ENCODE peak calls at places on chromosome 2, in four cellular contexts. D is mucosa of descending colon, L is cardiac muscle cell, J is kidney epithelial cell. C is an unnamed sample.

GRCh38 chr2:120520929-120521912 is 175.3 kb downstream of the INHBB start:
- DNase-seq in D (peak), L (peak), J (no peak), C (no peak)

GRCh38 chr2:195967336-195967735 is 101.3 kb downstream of the DNAH7 start:
- DNase-seq in D (no peak), L (peak), J (no peak), C (no peak)

GRCh38 chr2:66903126-66903654 is 468.3 kb downstream of the MEIS1 start:
- DNase-seq in D (no peak), L (no peak), J (no peak), C (no peak)

GRCh38 chr2:234991793-234992192 is 40.0 kb downstream of the SH3BP4 start:
- DNase-seq in D (peak), L (peak), J (no peak), C (no peak)

GRCh38 chr2:28506112-28506511 is 10.3 kb downstream of the PLB1 start:
- DNase-seq in D (no peak), L (no peak), J (no peak), C (no peak)

GRCh38 chr2:33528551-33528950 is 52.1 kb downstream of the RASGRP3 start:
- DNase-seq in D (no peak), L (no peak), J (no peak), C (no peak)

GRCh38 chr2:181037922-181038321 is 57.5 kb downstream of the UBE2E3 start:
- DNase-seq in D (no peak), L (peak), J (no peak), C (no peak)

GRCh38 chr2:195651041-195651440 is 6.0 kb upstream of the SLC39A10 start:
- DNase-seq in D (no peak), L (no peak), J (no peak), C (no peak)

GRCh38 chr2:219739061-219739460 is 111.6 kb downstream of the SLC4A3 start:
- DNase-seq in D (no peak), L (peak), J (no peak), C (no peak)

GRCh38 chr2:183214680-183215079 is 90.4 kb downstream of the NUP35 start:
- DNase-seq in D (no peak), L (no peak), J (no peak), C (no peak)

GRCh38 chr2:185790361-185790760 is 51.8 kb downstream of the FSIP2 start:
- DNase-seq in D (no peak), L (no peak), J (no peak), C (no peak)

GRCh38 chr2:17892726-17893534 is 14.5 kb downstream of the KCNS3 start:
- DNase-seq in D (peak), L (no peak), J (no peak), C (no peak)

GRCh38 chr2:231680992-231681852 is 27.1 kb upstream of the PTMA start:
- DNase-seq in D (peak), L (peak), J (no peak), C (peak)

GRCh38 chr2:104337869-104338268 is 516.0 kb upstream of the POU3F3 start:
- DNase-seq in D (no peak), L (no peak), J (no peak), C (no peak)

GRCh38 chr2:240149943-240150784 is 9.7 kb upstream of the OTOS start:
- DNase-seq in D (no peak), L (peak), J (no peak), C (no peak)

GRCh38 chr2:123415678-123416077 is 609.4 kb upstream of the CNTNAP5 start:
- DNase-seq in D (no peak), L (no peak), J (no peak), C (no peak)

GRCh38 chr2:181190711-181191110 is 210.3 kb downstream of the UBE2E3 start:
- DNase-seq in D (no peak), L (no peak), J (no peak), C (no peak)

GRCh38 chr2:30225131-30225762 is 6.1 kb upstream of the LBH start:
- DNase-seq in D (peak), L (peak), J (no peak), C (no peak)

GRCh38 chr2:69469784-69470183 is 32.5 kb upstream of the NFU1 start:
- DNase-seq in D (no peak), L (no peak), J (no peak), C (no peak)

GRCh38 chr2:109382946-109383345 is 230.8 kb downstream of the SEPTIN10 start:
- DNase-seq in D (no peak), L (peak), J (peak), C (peak)

GRCh38 chr2:109160714-109161440 is 31.9 kb downstream of the SH3RF3 start:
- DNase-seq in D (no peak), L (no peak), J (no peak), C (no peak)

GRCh38 chr2:219689676-219690628 is 62.5 kb downstream of the SLC4A3 start:
- DNase-seq in D (no peak), L (peak), J (no peak), C (no peak)

GRCh38 chr2:120299024-120299423 is 46.4 kb downstream of the RALB start:
- DNase-seq in D (no peak), L (no peak), J (no peak), C (no peak)

GRCh38 chr2:74930811-74931486 is 27.5 kb upstream of the POLE4 start:
- DNase-seq in D (no peak), L (no peak), J (no peak), C (no peak)

GRCh38 chr2:204749319-204749718 is 204.0 kb downstream of the PARD3B start:
- DNase-seq in D (no peak), L (peak), J (no peak), C (no peak)

GRCh38 chr2:74183878-74184277 is 5.2 kb upstream of the MOB1A start:
- DNase-seq in D (no peak), L (no peak), J (no peak), C (no peak)

GRCh38 chr2:26059542-26059941 is 25.7 kb downstream of the RAB10 start:
- DNase-seq in D (no peak), L (peak), J (no peak), C (no peak)

GRCh38 chr2:84946204-84947009 is 24.6 kb upstream of the KCMF1 start:
- DNase-seq in D (peak), L (peak), J (peak), C (no peak)

GRCh38 chr2:9174771-9175441 is 31.7 kb upstream of the ASAP2 start:
- DNase-seq in D (no peak), L (peak), J (peak), C (no peak)

GRCh38 chr2:223835701-223836532 is 1.5 kb downstream of the AP1S3 start:
- DNase-seq in D (peak), L (no peak), J (no peak), C (no peak)

GRCh38 chr2:223834431-223834830 is 3.0 kb downstream of the AP1S3 start:
- DNase-seq in D (no peak), L (no peak), J (no peak), C (no peak)

GRCh38 chr2:223841436-223842180 is 4.2 kb upstream of the AP1S3 start:
- DNase-seq in D (no peak), L (no peak), J (no peak), C (no peak)

GRCh38 chr2:223837290-223838061 is at the start of gene AP1S3:
- DNase-seq in D (peak), L (peak), J (no peak), C (no peak)
- TF ChIP-seq CTCF in D (no peak), L (no peak), J (no peak), C (no peak)

DNA sequence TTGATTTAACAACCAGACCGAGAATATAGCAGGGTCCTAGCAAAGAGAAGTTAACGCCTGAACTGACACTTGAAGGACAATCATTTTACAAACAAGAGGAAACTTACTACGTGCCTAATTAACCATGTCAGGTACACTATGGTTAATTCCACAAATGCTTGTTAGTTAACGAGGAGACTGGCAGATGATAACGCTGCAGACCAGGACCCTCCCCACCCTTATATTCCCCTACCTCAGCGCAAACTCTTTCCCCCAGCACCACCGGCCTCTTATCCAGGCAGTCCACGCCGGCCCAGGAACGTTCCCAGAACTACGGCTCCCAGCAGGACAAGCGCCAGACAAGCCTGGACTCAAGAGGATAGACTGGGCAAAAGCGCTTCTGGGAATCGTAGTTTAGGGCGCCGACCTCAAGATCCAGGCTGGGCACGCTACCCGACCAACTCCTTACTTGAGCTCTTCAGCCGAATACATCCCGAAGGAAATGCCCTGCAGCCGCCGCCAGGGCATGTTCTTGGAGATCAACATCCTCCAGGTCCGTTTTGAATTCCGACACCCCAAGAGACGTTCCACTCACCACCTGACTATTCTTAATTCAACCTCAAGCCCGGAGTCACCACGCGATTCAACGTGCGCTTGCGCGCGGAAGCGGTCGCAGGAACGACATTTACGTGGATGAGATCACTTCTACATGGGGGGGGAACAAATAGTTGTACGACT is at the start of gene POLR1A:
- DNase-seq in D (peak), L (peak), J (peak), C (peak)
- TF ChIP-seq CTCF in D (no peak), L (peak), J (no peak), C (no peak)

GRCh38 chr2:119234021-119235019 is 10.7 kb downstream of the STEAP3 start:
- DNase-seq in D (no peak), L (peak), J (no peak), C (no peak)
- TF ChIP-seq CTCF in D (no peak), L (peak), J (peak), C (no peak)

DNA sequence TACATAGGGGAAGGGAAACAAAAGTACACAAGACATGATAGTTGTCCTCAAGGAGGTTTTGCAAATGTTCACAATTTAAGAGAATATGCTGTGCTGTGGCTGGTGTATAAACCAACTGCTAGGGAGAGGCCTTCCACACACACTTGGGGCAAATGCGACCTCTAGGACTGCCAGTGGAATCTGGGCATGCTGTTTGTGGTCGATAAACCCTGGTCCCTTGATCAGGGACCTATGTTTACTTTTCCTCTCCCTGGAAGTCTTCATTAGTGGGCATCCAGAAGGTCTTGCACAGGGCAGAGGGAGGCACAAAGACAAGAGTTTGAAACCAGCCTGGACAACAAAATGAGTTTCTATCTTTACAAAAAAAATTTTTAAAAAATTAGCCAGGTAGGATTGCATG is 7.3 kb upstream of the IL1B start:
- DNase-seq in D (no peak), L (no peak), J (no peak), C (no peak)
- TF ChIP-seq CTCF in D (no peak), L (no peak), J (no peak), C (no peak)